ENCODE peak calls at places on chromosomes 4 and X, in seven cellular contexts. C is stimulated activated CD4-positive, alpha-beta T cell treated with anti-CD3 and anti-CD28 coated beads, Interleukin-12 subunit alpha, Interleukin-12 subunit beta, amount 100 ng/mL, for 4 hours; U is germinal center; D is activated CD4-positive, alpha-beta T cell treated with anti-CD3 and anti-CD28 coated beads, Interleukin-2, amount 10 ng/mL, durations not matched to agents 7 days and 5 days; E is activated CD8-positive, alpha-beta T cell treated with anti-CD3 and anti-CD28 coated beads, Interleukin-2, amount 10 ng/mL, durations not matched to agents 7 days and 5 days; A is fibroblast of the aortic adventitia; X is heart right ventricle. Z is an unnamed sample.

GRCh38 chr4:65242156-65242846 is 428.0 kb downstream of the EPHA5 start:
- DNase-seq in E (no peak), X (no peak), U (no peak), A (no peak), D (no peak), C (no peak), Z (no peak)

GRCh38 chrX:108473979-108474378 is 34.3 kb downstream of the COL4A5 start:
- DNase-seq in E (no peak), X (no peak), U (no peak), C (no peak), D (no peak), A (no peak), Z (no peak)

GRCh38 chr4:23788460-23788859 is 101.4 kb downstream of the PPARGC1A start:
- DNase-seq in C (no peak), D (no peak), A (peak), U (no peak), E (no peak), X (no peak), Z (no peak)

GRCh38 chr4:104066533-104066932 is 346.7 kb upstream of the TACR3 start:
- DNase-seq in D (no peak), E (no peak), U (no peak), C (no peak), A (no peak), X (no peak), Z (no peak)

GRCh38 chr4:5510506-5510905 is 197.9 kb downstream of the EVC2 start:
- DNase-seq in D (no peak), A (no peak), C (no peak), X (no peak), E (no peak), U (no peak), Z (no peak)

GRCh38 chr4:41963105-41963504 is 18.5 kb upstream of the DCAF4L1 start:
- DNase-seq in U (peak), X (no peak), D (peak), A (peak), C (no peak), E (peak), Z (peak)

GRCh38 chrX:118062048-118062789 is 54.4 kb downstream of the KLHL13 start:
- DNase-seq in U (no peak), C (no peak), A (no peak), E (no peak), X (no peak), D (no peak), Z (peak)

GRCh38 chr4:145935253-145936141 is 3.1 kb downstream of the ZNF827 start:
- DNase-seq in C (no peak), U (peak), A (peak), X (peak), E (peak), D (peak), Z (peak)

GRCh38 chr4:131509521-131509920 is 1639.6 kb upstream of the PCDH10 start:
- DNase-seq in E (no peak), A (peak), D (no peak), X (no peak), C (no peak), U (no peak), Z (no peak)

GRCh38 chrX:38879631-38880220 is 78.5 kb downstream of the MID1IP1 start:
- DNase-seq in E (peak), X (peak), A (no peak), U (peak), C (no peak), D (peak), Z (no peak)

GRCh38 chr4:2643555-2643954 is 107.1 kb downstream of the FAM193A start:
- DNase-seq in E (no peak), U (no peak), C (no peak), X (no peak), A (no peak), D (no peak), Z (no peak)

GRCh38 chrX:154967603-154968002 is 54.9 kb downstream of the F8 start:
- DNase-seq in C (no peak), X (no peak), U (no peak), A (no peak), D (no peak), E (no peak), Z (no peak)

GRCh38 chr4:185534850-185535761 is at the start of gene PDLIM3:
- DNase-seq in A (no peak), E (no peak), D (no peak), X (peak), U (peak), C (no peak), Z (no peak)

GRCh38 chr4:12881945-12882589 is 602.1 kb downstream of the RAB28 start:
- DNase-seq in X (no peak), D (no peak), C (no peak), E (no peak), U (no peak), A (no peak), Z (no peak)

GRCh38 chr4:7760706-7761105 is 179.0 kb downstream of the AFAP1 start:
- DNase-seq in X (no peak), E (no peak), D (no peak), A (no peak), C (no peak), U (no peak), Z (no peak)

GRCh38 chrX:130825509-130825908 is 77.5 kb downstream of the ENOX2 start:
- DNase-seq in X (no peak), D (no peak), U (no peak), E (no peak), C (no peak), A (no peak), Z (no peak)

GRCh38 chrX:118968031-118968430 is 6.4 kb upstream of the LONRF3 start:
- DNase-seq in A (no peak), C (no peak), E (no peak), D (no peak), U (no peak), X (no peak), Z (no peak)

GRCh38 chrX:39450578-39450977 is 647.2 kb downstream of the BCOR start:
- DNase-seq in C (no peak), A (no peak), E (no peak), U (no peak), D (no peak), X (no peak), Z (no peak)

GRCh38 chr4:120431180-120431579 is 364.5 kb upstream of the MAD2L1 start:
- DNase-seq in U (no peak), X (no peak), E (no peak), D (no peak), A (no peak), C (no peak), Z (no peak)

GRCh38 chr4:48370260-48371134 is 29.2 kb downstream of the SLAIN2 start:
- DNase-seq in A (no peak), U (peak), C (no peak), E (no peak), X (no peak), D (no peak), Z (no peak)

GRCh38 chr4:85672116-85672515 is 197.2 kb downstream of the ARHGAP24 start:
- DNase-seq in C (no peak), U (no peak), D (no peak), X (no peak), A (no peak), E (no peak), Z (no peak)

GRCh38 chrX:108313662-108314061 is 124.6 kb downstream of the COL4A6 start:
- DNase-seq in U (no peak), X (no peak), A (no peak), C (no peak), E (no peak), D (no peak), Z (no peak)

GRCh38 chr4:155679343-155679742 is 12.7 kb downstream of the GUCY1A1 start:
- DNase-seq in U (no peak), X (peak), A (peak), C (no peak), E (no peak), D (no peak), Z (peak)

GRCh38 chr4:7243609-7244342 is 51.4 kb downstream of the SORCS2 start:
- DNase-seq in E (no peak), A (no peak), U (no peak), X (no peak), C (no peak), D (no peak), Z (no peak)

GRCh38 chr4:68271851-68272756 is 26.6 kb upstream of the TMPRSS11B start:
- DNase-seq in A (peak), X (no peak), D (no peak), C (no peak), E (no peak), U (peak), Z (peak)

GRCh38 chr4:175271010-175271630 is 353.0 kb downstream of the ADAM29 start:
- DNase-seq in E (no peak), A (no peak), D (no peak), U (no peak), C (no peak), X (no peak), Z (no peak)

GRCh38 chr4:168092176-168092712 is at the start of gene ANXA10:
- DNase-seq in E (no peak), D (no peak), U (no peak), A (peak), X (no peak), C (no peak), Z (no peak)

Z was measured in Karpas-422.